ENCODE peak calls at places on chromosome 5, in four cellular contexts. One of them, this sample, is unnamed.

GRCh38 chr5:179233909-179234562 is 111.2 kb downstream of the ADAMTS2 start:
- DNase-seq in body of pancreas: no peak
- DNase-seq in foreskin keratinocyte: no peak
- DNase-seq in GM23338: no peak
- DNase-seq in this sample: peak

GRCh38 chr5:73365990-73366667 is 82.4 kb downstream of the FOXD1 start:
- DNase-seq in body of pancreas: no peak
- DNase-seq in foreskin keratinocyte: no peak
- DNase-seq in GM23338: no peak
- DNase-seq in this sample: no peak

GRCh38 chr5:16508730-16509531 is 43.3 kb upstream of the ZNF622 start:
- DNase-seq in body of pancreas: peak
- DNase-seq in foreskin keratinocyte: no peak
- DNase-seq in GM23338: peak
- DNase-seq in this sample: no peak

GRCh38 chr5:161295721-161296120 is 250.8 kb downstream of the GABRB2 start:
- DNase-seq in body of pancreas: no peak
- DNase-seq in foreskin keratinocyte: no peak
- DNase-seq in GM23338: no peak
- DNase-seq in this sample: no peak

GRCh38 chr5:94174748-94175411 is 433.5 kb upstream of the POU5F2 start:
- DNase-seq in body of pancreas: no peak
- DNase-seq in foreskin keratinocyte: peak
- DNase-seq in GM23338: no peak
- DNase-seq in this sample: no peak

GRCh38 chr5:43020294-43020711 is 19.8 kb downstream of the ANXA2R start:
- DNase-seq in body of pancreas: no peak
- DNase-seq in foreskin keratinocyte: no peak
- DNase-seq in GM23338: peak
- DNase-seq in this sample: no peak

GRCh38 chr5:171226864-171227263 is 82.2 kb upstream of the TLX3 start:
- DNase-seq in body of pancreas: no peak
- DNase-seq in foreskin keratinocyte: no peak
- DNase-seq in GM23338: no peak
- DNase-seq in this sample: no peak

GRCh38 chr5:116673453-116673852 is 98.8 kb upstream of the SEMA6A start:
- DNase-seq in body of pancreas: no peak
- DNase-seq in foreskin keratinocyte: no peak
- DNase-seq in GM23338: no peak
- DNase-seq in this sample: no peak

GRCh38 chr5:103624035-103624461 is 61.5 kb upstream of the NUDT12 start:
- DNase-seq in body of pancreas: no peak
- DNase-seq in foreskin keratinocyte: no peak
- DNase-seq in GM23338: no peak
- DNase-seq in this sample: no peak

GRCh38 chr5:105639068-105639467 is 2031.7 kb downstream of the EFNA5 start:
- DNase-seq in body of pancreas: no peak
- DNase-seq in foreskin keratinocyte: no peak
- DNase-seq in GM23338: peak
- DNase-seq in this sample: no peak

GRCh38 chr5:42037379-42037932 is 112.4 kb downstream of the FBXO4 start:
- DNase-seq in body of pancreas: no peak
- DNase-seq in foreskin keratinocyte: no peak
- DNase-seq in GM23338: no peak
- DNase-seq in this sample: no peak

GRCh38 chr5:39080597-39081204 is 6.5 kb upstream of the RICTOR start:
- DNase-seq in body of pancreas: peak
- DNase-seq in foreskin keratinocyte: peak
- DNase-seq in GM23338: peak
- DNase-seq in this sample: no peak

GRCh38 chr5:52999357-52999949 is 10.3 kb downstream of the ITGA2 start:
- DNase-seq in body of pancreas: no peak
- DNase-seq in foreskin keratinocyte: no peak
- DNase-seq in GM23338: no peak
- DNase-seq in this sample: no peak

GRCh38 chr5:67879619-67880357 is 335.8 kb upstream of the PIK3R1 start:
- DNase-seq in body of pancreas: no peak
- DNase-seq in foreskin keratinocyte: peak
- DNase-seq in GM23338: no peak
- DNase-seq in this sample: no peak

GRCh38 chr5:113186061-113186460 is 209.5 kb downstream of the DCP2 start:
- DNase-seq in body of pancreas: no peak
- DNase-seq in foreskin keratinocyte: no peak
- DNase-seq in GM23338: no peak
- DNase-seq in this sample: no peak

GRCh38 chr5:15794117-15794985 is 294.4 kb downstream of the FBXL7 start:
- DNase-seq in body of pancreas: no peak
- DNase-seq in foreskin keratinocyte: no peak
- DNase-seq in GM23338: no peak
- DNase-seq in this sample: no peak

GRCh38 chr5:107542831-107543231 is 127.9 kb downstream of the EFNA5 start:
- DNase-seq in body of pancreas: peak
- DNase-seq in foreskin keratinocyte: no peak
- DNase-seq in GM23338: no peak
- DNase-seq in this sample: no peak

GRCh38 chr5:172866802-172867748 is 33.0 kb downstream of the ERGIC1 start:
- DNase-seq in body of pancreas: no peak
- DNase-seq in foreskin keratinocyte: no peak
- DNase-seq in GM23338: peak
- DNase-seq in this sample: no peak

GRCh38 chr5:38672059-38672791 is 115.8 kb upstream of the LIFR start:
- DNase-seq in body of pancreas: no peak
- DNase-seq in foreskin keratinocyte: no peak
- DNase-seq in GM23338: no peak
- DNase-seq in this sample: no peak

GRCh38 chr5:172795401-172795977 is 24.5 kb upstream of the DUSP1 start:
- DNase-seq in body of pancreas: peak
- DNase-seq in foreskin keratinocyte: no peak
- DNase-seq in GM23338: peak
- DNase-seq in this sample: no peak

GRCh38 chr5:110040178-110040577 is 350.5 kb downstream of the MAN2A1 start:
- DNase-seq in body of pancreas: no peak
- DNase-seq in foreskin keratinocyte: no peak
- DNase-seq in GM23338: peak
- DNase-seq in this sample: no peak

GRCh38 chr5:107523019-107523680 is 147.6 kb downstream of the EFNA5 start:
- DNase-seq in body of pancreas: no peak
- DNase-seq in foreskin keratinocyte: no peak
- DNase-seq in GM23338: no peak
- DNase-seq in this sample: no peak

GRCh38 chr5:107985144-107985543 is 314.4 kb upstream of the EFNA5 start:
- DNase-seq in body of pancreas: peak
- DNase-seq in foreskin keratinocyte: no peak
- DNase-seq in GM23338: no peak
- DNase-seq in this sample: no peak

GRCh38 chr5:1203311-1203967 is 2.0 kb downstream of the SLC6A19 start:
- DNase-seq in body of pancreas: no peak
- DNase-seq in foreskin keratinocyte: no peak
- DNase-seq in GM23338: no peak
- DNase-seq in this sample: no peak

GRCh38 chr5:14557203-14557725 is 24.3 kb upstream of the OTULINL start:
- DNase-seq in body of pancreas: no peak
- DNase-seq in foreskin keratinocyte: no peak
- DNase-seq in GM23338: no peak
- DNase-seq in this sample: no peak

GRCh38 chr5:139146809-139147742 is 51.1 kb downstream of the SIL1 start:
- DNase-seq in body of pancreas: no peak
- DNase-seq in foreskin keratinocyte: no peak
- DNase-seq in GM23338: no peak
- DNase-seq in this sample: no peak

GRCh38 chr5:80711938-80712337 is 57.2 kb upstream of the DHFR start:
- DNase-seq in body of pancreas: no peak
- DNase-seq in foreskin keratinocyte: no peak
- DNase-seq in GM23338: peak
- DNase-seq in this sample: no peak
- TF ChIP-seq CTCF in body of pancreas: no peak
- TF ChIP-seq CTCF in foreskin keratinocyte: peak
- TF ChIP-seq CTCF in GM23338: peak
- TF ChIP-seq CTCF in this sample: peak

DNA sequence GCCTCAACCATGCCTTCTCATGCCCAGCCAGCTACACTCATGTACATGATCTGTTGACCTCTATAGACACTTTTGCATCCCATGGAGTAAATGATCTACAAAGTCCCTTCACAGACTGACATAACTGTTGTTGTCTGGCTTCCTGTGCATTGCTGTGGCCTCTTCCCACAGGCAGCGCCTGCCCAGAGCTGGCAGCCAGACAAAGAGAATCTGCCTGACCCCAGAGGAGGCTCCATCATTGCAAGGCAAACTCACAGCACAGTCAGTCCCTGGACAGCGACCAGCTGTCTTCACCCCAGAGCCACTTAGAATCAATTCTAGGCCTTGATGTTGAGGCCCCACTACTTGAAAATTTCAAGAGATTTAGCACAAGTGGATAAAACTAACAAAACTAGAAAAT is 65.5 kb downstream of the INSYN2B start:
- DNase-seq in body of pancreas: no peak
- DNase-seq in foreskin keratinocyte: no peak
- DNase-seq in GM23338: peak
- DNase-seq in this sample: no peak
- TF ChIP-seq CTCF in body of pancreas: no peak
- TF ChIP-seq CTCF in foreskin keratinocyte: no peak
- TF ChIP-seq CTCF in GM23338: no peak
- TF ChIP-seq CTCF in this sample: no peak

GRCh38 chr5:143118222-143118621 is 285.3 kb downstream of the NR3C1 start:
- DNase-seq in body of pancreas: no peak
- DNase-seq in foreskin keratinocyte: no peak
- DNase-seq in GM23338: no peak
- DNase-seq in this sample: no peak
- TF ChIP-seq CTCF in body of pancreas: no peak
- TF ChIP-seq CTCF in foreskin keratinocyte: peak
- TF ChIP-seq CTCF in GM23338: no peak
- TF ChIP-seq CTCF in this sample: no peak

DNA sequence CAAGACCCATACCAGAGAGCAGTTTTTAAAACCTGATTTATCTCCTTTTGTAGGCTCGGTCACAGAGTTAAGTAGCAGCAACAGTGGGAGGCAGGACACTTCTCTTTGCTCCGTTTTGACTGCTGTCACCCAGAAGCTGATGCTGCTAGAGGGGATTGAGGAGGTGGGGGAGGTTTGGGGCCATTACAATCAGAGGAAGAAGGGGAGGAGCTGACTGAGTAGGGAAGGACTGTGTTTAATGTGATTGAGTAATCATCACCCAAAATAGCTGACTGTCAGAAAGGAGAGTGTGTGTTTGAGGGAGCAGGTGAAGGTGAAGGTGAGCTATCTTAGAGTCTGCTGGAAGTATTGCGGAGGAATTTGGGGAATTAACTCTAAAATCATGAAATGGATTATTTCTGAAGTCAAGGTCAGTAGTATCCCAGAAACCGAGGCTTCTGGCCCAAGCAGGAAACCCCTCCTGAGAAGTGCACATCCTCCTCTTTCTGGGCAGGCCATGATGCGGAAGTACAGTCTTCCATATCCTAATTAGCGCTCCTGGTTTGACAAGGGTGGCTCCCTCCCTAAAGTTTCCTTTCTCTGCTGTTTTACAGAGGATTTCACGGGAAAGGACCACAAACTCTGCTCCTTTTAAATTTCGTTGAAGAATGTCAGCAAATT is 214.9 kb downstream of the PLK2 start:
- DNase-seq in body of pancreas: no peak
- DNase-seq in foreskin keratinocyte: no peak
- DNase-seq in GM23338: no peak
- DNase-seq in this sample: no peak
- TF ChIP-seq CTCF in body of pancreas: no peak
- TF ChIP-seq CTCF in foreskin keratinocyte: no peak
- TF ChIP-seq CTCF in GM23338: no peak
- TF ChIP-seq CTCF in this sample: no peak

DNA sequence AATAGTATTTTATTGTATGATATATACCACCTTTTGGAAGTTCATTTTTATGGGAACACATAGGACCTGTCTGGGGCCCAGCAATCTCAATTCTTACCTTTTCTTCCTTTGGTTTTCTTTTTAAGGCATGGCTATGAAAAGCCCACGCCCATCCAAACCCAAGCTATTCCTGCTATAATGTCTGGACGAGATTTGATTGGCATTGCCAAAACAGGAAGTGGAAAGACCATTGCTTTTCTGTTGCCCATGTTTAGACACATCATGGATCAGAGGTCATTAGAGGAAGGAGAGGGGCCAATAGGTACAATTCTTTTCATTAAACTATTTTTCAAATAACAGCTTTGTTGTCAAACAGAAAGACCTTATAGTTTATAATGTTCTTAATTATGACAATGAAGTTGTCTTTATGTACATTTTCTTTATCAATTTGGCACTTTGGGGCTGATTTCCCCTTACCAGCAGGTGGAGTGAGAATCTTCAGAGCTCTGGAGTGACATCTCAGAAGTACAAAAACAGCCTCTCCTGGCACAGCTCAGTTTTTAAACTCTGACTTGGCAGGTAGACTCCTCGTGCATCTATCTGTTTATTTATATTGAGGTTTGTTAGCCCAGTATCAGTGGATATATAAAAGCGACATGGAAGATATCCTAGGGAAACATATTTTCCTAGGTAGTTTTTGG is 25.8 kb downstream of the DDX46 start:
- DNase-seq in body of pancreas: no peak
- DNase-seq in foreskin keratinocyte: no peak
- DNase-seq in GM23338: no peak
- DNase-seq in this sample: no peak
- TF ChIP-seq CTCF in body of pancreas: no peak
- TF ChIP-seq CTCF in foreskin keratinocyte: peak
- TF ChIP-seq CTCF in GM23338: peak
- TF ChIP-seq CTCF in this sample: peak

GRCh38 chr5:141997358-141998006 is 15.3 kb downstream of the GNPDA1 start:
- DNase-seq in body of pancreas: no peak
- DNase-seq in foreskin keratinocyte: no peak
- DNase-seq in GM23338: no peak
- DNase-seq in this sample: no peak

GRCh38 chr5:142000176-142000575 is 12.7 kb downstream of the GNPDA1 start:
- DNase-seq in body of pancreas: no peak
- DNase-seq in foreskin keratinocyte: no peak
- DNase-seq in GM23338: no peak
- DNase-seq in this sample: no peak

GRCh38 chr5:141995656-141996055 is 17.2 kb downstream of the GNPDA1 start:
- DNase-seq in body of pancreas: no peak
- DNase-seq in foreskin keratinocyte: no peak
- DNase-seq in GM23338: no peak
- DNase-seq in this sample: no peak

GRCh38 chr5:142003266-142003800 is 9.5 kb downstream of the GNPDA1 start:
- DNase-seq in body of pancreas: no peak
- DNase-seq in foreskin keratinocyte: no peak
- DNase-seq in GM23338: no peak
- DNase-seq in this sample: no peak

GRCh38 chr5:142000709-142001484 is 11.9 kb downstream of the GNPDA1 start:
- DNase-seq in body of pancreas: no peak
- DNase-seq in foreskin keratinocyte: no peak
- DNase-seq in GM23338: peak
- DNase-seq in this sample: no peak
- TF ChIP-seq CTCF in body of pancreas: no peak
- TF ChIP-seq CTCF in foreskin keratinocyte: peak
- TF ChIP-seq CTCF in GM23338: peak
- TF ChIP-seq CTCF in this sample: peak